ENCODE peak calls at places on chromosome 5, in seven cellular contexts. V is pancreas; B is left cardiac atrium; K is NCI-H510A treated with DMSO at 0.1 percent for 48 hours; H is AG04449; G is iPS-NIHi11; X is activated CD4-positive, alpha-beta memory T cell treated with anti-CD3 and anti-CD28 coated beads for 36 hours. E is an unnamed sample.

GRCh38 chr5:139878093-139878492 is 82.5 kb downstream of the PSD2 start:
- DNase-seq in X (no peak), G (no peak), K (no peak), B (no peak), H (no peak), V (no peak), E (no peak)

GRCh38 chr5:15203376-15203775 is 296.6 kb upstream of the FBXL7 start:
- DNase-seq in V (no peak), G (no peak), B (no peak), K (no peak), X (no peak), H (no peak), E (peak; percentile 7)

GRCh38 chr5:86626149-86626548 is 8.4 kb downstream of the COX7C start:
- DNase-seq in X (no peak), K (no peak), B (no peak), H (no peak), V (no peak), G (no peak), E (no peak)

GRCh38 chr5:127028822-127029457 is 1.4 kb downstream of the MARCHF3 start:
- DNase-seq in B (no peak), V (no peak), X (no peak), K (no peak), G (no peak), H (no peak), E (no peak)

GRCh38 chr5:76625087-76625860 is 2.1 kb upstream of the F2RL2 start:
- DNase-seq in G (no peak), B (no peak), H (no peak), K (no peak), X (no peak), V (no peak), E (no peak)

GRCh38 chr5:140828402-140828737 is 610 bp downstream of the PCDHA6 start:
- DNase-seq in H (no peak), B (no peak), G (no peak), K (no peak), V (no peak), X (no peak), E (no peak)

GRCh38 chr5:90871356-90871755 is 312.8 kb downstream of the ADGRV1 start:
- DNase-seq in G (no peak), V (no peak), K (no peak), H (no peak), B (no peak), X (no peak), E (no peak)

GRCh38 chr5:74363603-74364205 is 276.8 kb downstream of the ENC1 start:
- DNase-seq in B (no peak), X (no peak), G (no peak), K (no peak), V (no peak), H (no peak), E (no peak)

GRCh38 chr5:82349651-82350050 is 71.5 kb upstream of the RPS23 start:
- DNase-seq in H (no peak), K (no peak), X (peak; percentile 71), G (peak; percentile 73), V (no peak), B (peak; percentile 36), E (peak; percentile 17)

GRCh38 chr5:10681605-10682428 is 79.2 kb downstream of the DAP start:
- DNase-seq in K (no peak), B (no peak), H (no peak), G (no peak), V (no peak), X (no peak), E (no peak)

GRCh38 chr5:140039561-140039960 is 3.5 kb downstream of the NRG2 start:
- DNase-seq in B (no peak), X (no peak), K (no peak), G (no peak), V (peak; percentile 17), H (no peak), E (no peak)

GRCh38 chr5:149320791-149321330 is 24.4 kb upstream of the GRPEL2 start:
- DNase-seq in K (peak; percentile 93), G (peak; percentile 71), V (peak; percentile 87), B (peak; percentile 93), X (no peak), H (peak; percentile 87), E (peak; percentile 81)

GRCh38 chr5:151870820-151871219 is 53.8 kb downstream of the GLRA1 start:
- DNase-seq in V (no peak), G (no peak), B (no peak), X (peak; percentile 23), H (peak; percentile 16), K (no peak), E (peak; percentile 84)

GRCh38 chr5:66207800-66208561 is 63.9 kb downstream of the SREK1 start:
- DNase-seq in G (no peak), V (no peak), X (no peak), K (no peak), H (no peak), B (no peak), E (peak; percentile 52)

GRCh38 chr5:97528941-97529340 is 345.9 kb upstream of the RIOK2 start:
- DNase-seq in G (no peak), K (no peak), B (no peak), X (no peak), V (no peak), H (no peak), E (peak; percentile 28)

GRCh38 chr5:172009536-172010270 is 3.3 kb upstream of the FBXW11 start:
- DNase-seq in X (no peak), V (no peak), H (no peak), B (no peak), K (no peak), G (no peak), E (peak; percentile 50)

GRCh38 chr5:6540111-6540830 is 91.6 kb downstream of the UBE2QL1 start:
- DNase-seq in K (no peak), B (no peak), V (no peak), H (peak; percentile 34), G (no peak), X (no peak), E (no peak)

GRCh38 chr5:88190106-88190834 is 78.4 kb downstream of the TMEM161B start:
- DNase-seq in G (no peak), K (peak; percentile 15), V (no peak), X (peak; percentile 34), B (no peak), H (no peak), E (no peak)

GRCh38 chr5:122915717-122916399 is 70.4 kb downstream of the SNX24 start:
- DNase-seq in H (no peak), G (no peak), B (no peak), K (no peak), V (no peak), X (no peak), E (no peak)

GRCh38 chr5:66596791-66597757 is 881 bp downstream of the MAST4 start:
- DNase-seq in X (peak; percentile 18), H (no peak), K (peak; percentile 11), G (peak; percentile 44), V (peak; percentile 42), B (peak; percentile 56), E (peak; percentile 67)